ENCODE peak calls at places on chromosomes 11 and 22, in four cellular contexts. V, X, D and A are unnamed samples.
A peak's percentile ranks its signal among the peaks of the same experiment; 100 is the strongest.

GRCh38 chr11:15875393-15875792 is 481.0 kb downstream of the SOX6 start:
- DNase-seq in V (no peak), X (no peak), D (no peak), A (no peak)

GRCh38 chr22:24305260-24305692 is 34.6 kb downstream of the SPECC1L start:
- DNase-seq in V (peak; percentile 57), X (no peak), D (no peak), A (no peak)

GRCh38 chr11:126834573-126834972 is 166.0 kb downstream of the KIRREL3 start:
- DNase-seq in V (no peak), X (peak; percentile 57), D (no peak), A (no peak)

GRCh38 chr11:84886344-84886743 is 740.8 kb downstream of the DLG2 start:
- DNase-seq in V (no peak), X (no peak), D (no peak), A (no peak)

GRCh38 chr22:31173386-31174145 is 13.6 kb downstream of the RNF185 start:
- DNase-seq in V (peak; percentile 64), X (no peak), D (peak; percentile 32), A (no peak)

GRCh38 chr11:15282754-15283153 is 168.0 kb downstream of the INSC start:
- DNase-seq in V (no peak), X (no peak), D (no peak), A (no peak)

GRCh38 chr11:8222820-8223512 is 40.7 kb downstream of the LMO1 start:
- DNase-seq in V (no peak), X (no peak), D (no peak), A (no peak)

GRCh38 chr22:40419718-40420117 is 49.3 kb downstream of the SGSM3 start:
- DNase-seq in V (no peak), X (no peak), D (no peak), A (no peak)

GRCh38 chr11:45984192-45984591 is 61.7 kb downstream of the LARGE2 start:
- DNase-seq in V (no peak), X (no peak), D (no peak), A (peak; percentile 76)

GRCh38 chr11:119533931-119534694 is 111.1 kb upstream of the THY1 start:
- DNase-seq in V (peak; percentile 69), X (peak; percentile 76), D (peak; percentile 53), A (peak; percentile 73)

GRCh38 chr11:119531091-119531490 is 108.1 kb upstream of the THY1 start:
- DNase-seq in V (no peak), X (no peak), D (no peak), A (no peak)

GRCh38 chr11:119531623-119532022 is 108.7 kb upstream of the THY1 start:
- DNase-seq in V (no peak), X (no peak), D (no peak), A (no peak)

GRCh38 chr11:119533462-119533861 is 110.5 kb upstream of the THY1 start:
- DNase-seq in V (no peak), X (no peak), D (no peak), A (no peak)

GRCh38 chr11:119532551-119532950 is 109.6 kb upstream of the THY1 start:
- DNase-seq in V (no peak), X (no peak), D (no peak), A (no peak)
- H3K4me1 ChIP-seq in V (peaks cover 8% of the 10 kb centered on the region), X (no peaks in the 10 kb centered on the region), D (no peaks in the 10 kb centered on the region), A (no peaks in the 10 kb centered on the region)

GRCh38 chr11:33371049-33371448 is 113.9 kb downstream of the HIPK3 start:
- DNase-seq in V (no peak), X (no peak), D (no peak), A (no peak)
- TF ChIP-seq CTCF in V (no peak), X (no peak), D (no peak), A (no peak)

DNA sequence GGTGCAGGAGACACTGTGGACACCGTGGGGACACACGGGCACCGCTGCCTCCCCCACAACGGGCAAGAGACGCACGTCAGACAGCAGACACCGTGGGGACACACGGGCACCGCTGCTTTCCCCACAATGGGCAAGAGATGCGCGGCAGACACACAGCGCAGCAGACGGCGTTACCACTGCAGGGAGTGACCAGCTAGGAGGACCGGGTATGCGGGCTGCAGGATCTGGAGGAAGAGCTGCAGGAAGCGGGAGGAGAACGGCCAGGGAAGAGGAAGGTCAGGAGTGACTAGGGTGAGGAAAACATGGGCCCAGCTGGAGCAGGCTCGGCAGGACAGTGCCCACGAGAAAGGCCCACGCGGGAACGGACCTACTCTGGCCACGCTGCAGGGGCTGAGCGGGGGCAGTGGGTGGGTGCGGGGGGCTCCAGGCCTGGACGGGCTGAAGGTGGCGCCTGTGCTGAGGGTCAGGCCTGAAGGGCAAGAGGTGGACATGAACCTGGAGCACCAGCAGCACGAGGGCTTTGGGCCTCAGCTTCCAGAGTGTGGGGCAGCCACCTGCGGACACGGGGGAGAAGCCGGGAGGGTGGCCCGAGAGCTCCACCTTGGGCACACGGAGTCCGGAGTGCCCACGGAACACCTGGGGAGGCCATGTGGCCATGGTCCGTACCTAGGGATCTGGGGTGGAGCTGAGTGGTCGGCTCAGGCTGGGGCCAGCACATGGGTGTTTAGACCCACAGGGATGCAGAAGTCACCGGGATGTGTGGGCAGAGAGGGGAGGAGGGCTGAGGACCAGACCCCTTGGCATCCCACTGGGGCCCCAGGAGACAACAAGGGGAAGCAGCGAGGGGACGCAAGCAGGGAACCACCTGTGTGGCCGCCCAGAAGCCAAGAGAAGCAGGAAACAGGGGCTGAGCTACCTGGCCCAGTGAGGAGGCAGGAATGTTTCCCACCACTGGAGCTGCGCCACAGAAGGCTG is 16.5 kb downstream of the TOLLIP start:
- DNase-seq in V (no peak), X (no peak), D (no peak), A (no peak)
- H3K27ac ChIP-seq in V (no peak overlapping the region), X (no peak overlapping the region), D (no peak overlapping the region), A (no peak overlapping the region)

GRCh38 chr22:39181356-39181755 is 28.9 kb upstream of the CBX7 start:
- DNase-seq in V (no peak), X (no peak), D (no peak), A (no peak)
- H3K4me1 ChIP-seq in V (peaks cover 2% of the 10 kb centered on the region), X (peaks cover 66% of the 10 kb centered on the region), D (peaks cover 15% of the 10 kb centered on the region), A (no peaks in the 10 kb centered on the region)

DNA sequence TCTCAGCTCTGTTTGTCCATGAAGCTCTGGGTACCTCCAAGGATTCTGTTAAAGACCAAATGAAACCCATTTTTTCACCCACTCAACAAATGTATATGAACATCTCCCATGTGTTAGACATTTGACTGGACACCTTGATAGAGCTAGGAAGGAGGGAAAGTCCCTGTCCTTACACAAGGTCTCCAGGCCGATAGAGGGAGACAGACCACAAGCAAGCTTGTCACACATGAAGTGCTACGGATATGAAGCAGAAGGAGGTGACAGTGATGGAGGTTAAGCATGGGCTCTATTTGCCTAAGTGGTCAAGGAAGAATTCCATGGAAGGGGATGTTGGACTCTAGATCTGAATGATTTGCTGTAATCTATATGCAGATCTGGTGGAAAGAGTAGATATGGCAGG is 138.5 kb downstream of the MYO18B start:
- DNase-seq in V (no peak), X (no peak), D (peak; percentile 16), A (no peak)
- TF ChIP-seq CTCF in V (no peak), X (no peak), D (no peak), A (no peak)